ENCODE peak calls at places on chromosomes 3 and 15, in four cellular contexts. O is mammary epithelial cell, D is OCI-LY7, P is breast epithelium. M is an unnamed sample. For H3K4me1, the result is how much of the 10 kb centered on the place peaks cover.

GRCh38 chr3:16463119-16463518 is 50.4 kb downstream of the RFTN1 start:
- DNase-seq in P (no peak), D (no peak), O (no peak), M (no peak)

GRCh38 chr15:70063284-70063991 is 34.3 kb downstream of the TLE3 start:
- DNase-seq in O (no peak), D (no peak), P (no peak), M (no peak)

GRCh38 chr3:105823149-105823866 is 45.5 kb downstream of the CBLB start:
- DNase-seq in P (no peak), D (peak), O (peak), M (peak)

GRCh38 chr3:122353215-122353614 is 28.2 kb downstream of the CSTA start:
- DNase-seq in O (peak), D (no peak), P (peak), M (no peak)

GRCh38 chr3:150736903-150737832 is 25.8 kb downstream of the SIAH2 start:
- DNase-seq in P (no peak), O (no peak), D (no peak), M (no peak)

GRCh38 chr3:126515066-126515706 is 2.4 kb downstream of the UROC1 start:
- DNase-seq in O (no peak), P (no peak), D (no peak), M (no peak)

GRCh38 chr3:100518244-100518643 is 25.8 kb downstream of the TMEM45A start:
- DNase-seq in P (no peak), D (no peak), O (no peak), M (no peak)

GRCh38 chr15:57033715-57034439 is 115.4 kb downstream of the TCF12 start:
- DNase-seq in D (no peak), P (no peak), O (no peak), M (no peak)

GRCh38 chr3:77837626-77838025 is 797.7 kb downstream of the ROBO2 start:
- DNase-seq in O (no peak), D (no peak), P (no peak), M (no peak)

DNA sequence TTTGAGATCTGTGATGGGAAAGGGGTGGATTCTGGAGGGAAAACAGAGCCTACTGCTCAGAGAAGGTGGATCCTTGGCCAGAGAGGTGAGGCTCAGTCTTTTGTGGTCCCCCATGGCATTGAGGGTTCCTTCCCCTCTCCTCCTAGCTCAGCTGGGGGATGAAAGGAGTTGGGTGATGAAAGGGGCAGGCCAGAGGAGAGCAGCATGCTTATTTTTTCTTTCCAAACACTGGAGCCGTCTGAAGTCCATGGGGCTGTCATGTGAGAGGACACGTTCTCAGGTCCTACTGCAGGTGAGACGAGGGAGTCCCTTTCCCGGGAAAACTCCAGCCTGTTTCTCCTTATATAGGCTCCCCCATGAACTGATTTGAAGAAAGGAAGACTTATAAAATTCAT is 71.4 kb downstream of the SCN5A start:
- DNase-seq in D (no peak), P (no peak), O (no peak), M (no peak)
- H3K4me1 ChIP-seq in D (under half), P (under half), O (under half), M (under half)

GRCh38 chr3:12350151-12350813 is 61.4 kb downstream of the PPARG start:
- DNase-seq in P (no peak), D (no peak), O (no peak), M (no peak)
- H3K4me1 ChIP-seq in P (under half), D (under half), O (under half), M (under half)

DNA sequence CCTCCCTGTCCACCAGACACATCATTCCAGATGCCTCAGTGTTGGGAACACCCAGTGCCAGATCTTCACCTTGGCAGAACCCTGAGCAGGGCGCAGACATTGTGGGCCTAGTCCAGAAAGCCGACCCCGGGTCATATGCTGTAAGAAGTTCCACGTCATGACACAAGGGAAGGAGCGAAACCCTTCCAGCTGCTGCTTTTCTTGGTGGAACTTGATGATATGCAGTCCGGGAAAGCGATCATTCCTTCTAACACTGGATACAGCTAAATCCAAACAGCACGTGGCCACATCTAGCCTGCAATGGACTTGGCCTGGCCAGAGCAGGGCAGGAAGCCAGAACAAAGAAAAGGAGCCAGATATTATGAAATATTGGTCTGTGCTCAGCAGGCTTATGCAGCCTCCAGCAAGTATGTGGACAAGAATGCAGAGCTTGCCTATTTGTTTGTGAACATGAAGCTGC is 22.0 kb downstream of the GASK1A start:
- DNase-seq in D (no peak), O (peak), P (peak), M (peak)
- H3K4me1 ChIP-seq in D (under half), O (under half), P (under half), M (half or more)

GRCh38 chr15:66394472-66394871 is 7.8 kb downstream of the MAP2K1 start:
- DNase-seq in D (no peak), P (no peak), O (no peak), M (no peak)
- H3K4me1 ChIP-seq in D (under half), P (under half), O (under half), M (under half)

DNA sequence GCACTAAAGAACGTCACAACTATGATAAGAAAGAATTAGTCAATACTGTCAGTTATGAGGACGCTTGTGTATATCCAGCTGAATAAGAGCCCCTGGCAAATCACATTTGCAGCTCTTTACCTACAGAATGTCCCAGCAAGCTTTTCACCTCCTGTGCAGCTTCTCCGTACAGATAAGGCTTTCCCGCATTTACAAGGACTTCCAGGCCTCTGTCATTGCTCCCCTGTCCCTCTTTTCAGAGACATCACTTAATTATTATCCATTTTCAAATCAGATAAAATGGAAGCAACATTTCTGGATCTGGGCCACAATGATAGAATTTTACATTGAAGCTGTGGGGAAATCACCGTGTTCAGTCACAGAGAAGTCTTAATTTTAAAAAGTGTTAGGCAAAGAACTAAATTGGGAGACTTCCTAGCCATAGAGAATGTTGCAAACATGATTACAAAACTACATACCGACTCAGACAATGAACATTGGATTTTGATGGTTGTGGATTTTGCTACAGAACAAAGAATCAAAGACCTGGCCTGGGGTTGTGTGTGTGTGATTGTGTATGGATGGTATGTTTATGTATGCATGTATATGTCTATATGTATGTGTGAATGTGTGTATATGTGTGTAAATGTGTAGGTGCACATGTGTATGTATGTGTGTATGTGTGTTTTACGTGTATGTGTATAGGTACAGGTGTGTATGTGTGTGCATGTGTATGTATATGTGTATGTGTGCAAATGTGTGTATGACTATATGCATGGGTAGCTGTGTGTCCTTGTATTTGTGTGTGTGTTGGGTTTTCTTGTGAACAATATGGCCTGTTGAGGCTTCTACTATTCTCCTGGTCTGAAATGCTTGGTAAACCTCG is 41.5 kb downstream of the MGLL start:
- DNase-seq in D (no peak), P (no peak), O (no peak), M (no peak)
- H3K4me1 ChIP-seq in D (under half), P (under half), O (under half), M (half or more)

GRCh38 chr15:36161108-36161507 is 418.3 kb upstream of the CDIN1 start:
- DNase-seq in D (no peak), O (no peak), P (no peak), M (no peak)
- H3K4me1 ChIP-seq in D (under half), O (under half), P (under half), M (under half)

GRCh38 chr3:64594129-64594528 is 93.7 kb downstream of the ADAMTS9 start:
- DNase-seq in P (no peak), O (no peak), D (no peak), M (no peak)
- H3K4me1 ChIP-seq in P (under half), O (under half), D (under half), M (under half)

GRCh38 chr3:43319794-43320193 is 33.5 kb downstream of the SNRK start:
- DNase-seq in D (no peak), O (no peak), P (no peak), M (no peak)
- H3K4me1 ChIP-seq in D (under half), O (under half), P (under half), M (under half)

GRCh38 chr3:128366136-128366535 is 100.6 kb downstream of the DNAJB8 start:
- DNase-seq in O (no peak), D (no peak), P (no peak), M (no peak)
- H3K4me1 ChIP-seq in O (under half), D (under half), P (under half), M (under half)

DNA sequence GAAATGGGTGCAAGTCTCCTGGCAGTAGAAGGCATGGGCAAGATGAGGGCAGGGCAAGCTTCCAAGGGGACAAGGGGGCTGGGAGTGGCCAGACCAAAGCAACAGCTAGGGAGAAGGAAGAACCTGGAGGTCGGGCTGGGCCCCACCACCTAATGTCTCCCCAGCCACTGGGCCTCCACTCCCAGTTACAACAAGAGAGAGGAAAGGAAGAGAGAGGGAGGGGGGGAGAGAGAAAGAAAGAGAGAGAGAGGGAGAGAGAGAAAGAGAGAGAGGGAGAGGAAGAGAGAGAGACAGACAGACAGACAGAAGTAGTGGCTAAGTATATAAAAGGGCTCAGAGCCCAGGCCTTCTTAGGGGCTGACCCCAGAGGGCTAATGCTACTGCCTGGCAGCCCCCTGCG is 6.9 kb downstream of the DUSP7 start:
- DNase-seq in P (no peak), D (no peak), O (no peak), M (no peak)
- H3K4me1 ChIP-seq in P (under half), D (under half), O (half or more), M (half or more)